ENCODE peak calls at places on chromosomes 6 and 20, in five cellular contexts. E is A549, U is pancreas, S is brain microvascular endothelial cell, D is HCT116. L is an unnamed sample.

GRCh38 chr6:113050010-113050893 is 703.1 kb downstream of the RFPL4B start:
- DNase-seq in S (peak; percentile 51), E (no peak), D (no peak), U (no peak), L (no peak)

GRCh38 chr6:8492536-8493125 is 57.3 kb upstream of the SLC35B3 start:
- DNase-seq in E (no peak), U (no peak), S (no peak), D (no peak), L (no peak)

GRCh38 chr6:128713461-128713860 is 169.5 kb upstream of the LAMA2 start:
- DNase-seq in D (no peak), E (no peak), U (no peak), S (no peak), L (no peak)

GRCh38 chr6:32972353-32973143 is 4.2 kb downstream of the BRD2 start:
- DNase-seq in D (no peak), E (no peak), U (no peak), S (no peak), L (peak; percentile 88)

GRCh38 chr20:31666258-31667042 is 28.7 kb downstream of the COX4I2 start:
- DNase-seq in U (peak; percentile 59), D (no peak), E (no peak), S (no peak), L (no peak)

GRCh38 chr6:126720326-126720725 is 380.4 kb downstream of the CENPW start:
- DNase-seq in D (no peak), U (no peak), E (no peak), S (no peak), L (no peak)

GRCh38 chr6:134822920-134823430 is 126.9 kb downstream of the ALDH8A1 start:
- DNase-seq in E (peak; percentile 82), S (peak; percentile 85), D (peak; percentile 86), U (peak; percentile 44), L (peak; percentile 74)

GRCh38 chr6:125507987-125508655 is 206.4 kb upstream of the HDDC2 start:
- DNase-seq in D (no peak), E (no peak), U (no peak), S (peak; percentile 66), L (no peak)

GRCh38 chr6:90336591-90336990 is 39.9 kb upstream of the BACH2 start:
- DNase-seq in U (no peak), E (no peak), D (no peak), S (no peak), L (no peak)

GRCh38 chr20:24450646-24451376 is 18.6 kb upstream of the SYNDIG1 start:
- DNase-seq in U (no peak), S (no peak), E (no peak), D (no peak), L (no peak)

GRCh38 chr20:56245761-56246160 is 2.8 kb upstream of the MC3R start:
- DNase-seq in D (no peak), U (no peak), E (no peak), S (no peak), L (no peak)

GRCh38 chr6:142942238-142942637 is 2.7 kb downstream of the HIVEP2 start:
- DNase-seq in D (no peak), E (no peak), S (no peak), U (no peak), L (no peak)

GRCh38 chr6:41022294-41022693 is 16.7 kb downstream of the UNC5CL start:
- DNase-seq in U (no peak), D (no peak), E (no peak), S (peak; percentile 5), L (no peak)

GRCh38 chr6:49646130-49646824 is 9.6 kb upstream of the RHAG start:
- DNase-seq in S (no peak), D (no peak), E (no peak), U (no peak), L (no peak)

GRCh38 chr20:60869626-60870025 is 382.4 kb upstream of the CDH4 start:
- DNase-seq in U (no peak), D (no peak), S (no peak), E (no peak), L (no peak)

GRCh38 chr6:17938885-17939284 is 48.5 kb downstream of the KIF13A start:
- DNase-seq in D (no peak), E (no peak), U (no peak), S (no peak), L (no peak)

GRCh38 chr20:2245637-2246036 is 50.2 kb upstream of the TGM3 start:
- DNase-seq in U (no peak), D (no peak), E (no peak), S (no peak), L (no peak)

GRCh38 chr20:57498425-57499400 is 26.2 kb downstream of the CTCFL start:
- DNase-seq in D (peak; percentile 19), U (no peak), S (peak; percentile 29), E (peak; percentile 40), L (no peak)

GRCh38 chr6:155635416-155635815 is 179.8 kb upstream of the NOX3 start:
- DNase-seq in S (no peak), E (no peak), U (no peak), D (no peak), L (no peak)

GRCh38 chr20:51639206-51639832 is 96.8 kb upstream of the NFATC2 start:
- DNase-seq in U (peak; percentile 30), S (peak; percentile 76), E (peak; percentile 79), D (peak; percentile 52), L (no peak)

GRCh38 chr6:45609141-45609638 is 231.5 kb upstream of the SUPT3H start:
- DNase-seq in D (no peak), U (no peak), E (no peak), S (peak; percentile 92), L (no peak)

GRCh38 chr6:150057501-150057951 is 11.4 kb downstream of the ULBP3 start:
- DNase-seq in E (no peak), S (no peak), D (no peak), U (no peak), L (no peak)

GRCh38 chr20:46364670-46365482 is 41.5 kb downstream of the ELMO2 start:
- DNase-seq in S (no peak), D (no peak), U (no peak), E (no peak), L (no peak)

GRCh38 chr20:47576516-47577033 is 74.9 kb downstream of the NCOA3 start:
- DNase-seq in E (peak; percentile 92), D (peak; percentile 85), U (peak; percentile 58), S (peak; percentile 92), L (peak; percentile 78)

GRCh38 chr6:129498556-129498940 is 211.4 kb downstream of the ARHGAP18 start:
- DNase-seq in D (no peak), U (no peak), S (no peak), E (no peak), L (no peak)

GRCh38 chr6:105983763-105984162 is 102.4 kb upstream of the PRDM1 start:
- DNase-seq in U (no peak), S (no peak), D (no peak), E (no peak), L (no peak)

GRCh38 chr20:48722002-48722731 is 105.6 kb downstream of the PREX1 start:
- DNase-seq in U (peak; percentile 37), S (peak; percentile 88), D (no peak), E (no peak), L (no peak)

GRCh38 chr6:125255201-125255600 is 46.6 kb downstream of the HDDC2 start:
- DNase-seq in U (no peak), D (no peak), E (no peak), S (no peak), L (no peak)

GRCh38 chr6:107660839-107661238 is 163.3 kb downstream of the SCML4 start:
- DNase-seq in S (no peak), D (peak; percentile 29), E (no peak), U (no peak), L (no peak)

GRCh38 chr6:148750826-148751225 is 4.0 kb downstream of the UST start:
- DNase-seq in S (no peak), D (no peak), U (no peak), E (no peak), L (no peak)

GRCh38 chr20:38764563-38765355 is 16.5 kb downstream of the ACTR5 start:
- DNase-seq in U (peak; percentile 26), D (peak; percentile 87), S (peak; percentile 85), E (peak; percentile 86), L (no peak)

GRCh38 chr6:145028144-145028818 is 707.0 kb downstream of the EPM2A start:
- DNase-seq in S (peak; percentile 48), U (no peak), E (peak; percentile 57), D (peak; percentile 71), L (no peak)

GRCh38 chr6:26388441-26388840 is 5.5 kb downstream of the BTN2A2 start:
- DNase-seq in E (no peak), U (no peak), D (no peak), S (peak; percentile 22), L (no peak)

GRCh38 chr6:136969433-136969832 is 47.3 kb downstream of the SLC35D3 start:
- DNase-seq in S (no peak), D (no peak), E (no peak), U (no peak), L (no peak)

GRCh38 chr6:144264270-144265060 is 20.7 kb upstream of the UTRN start:
- DNase-seq in S (peak; percentile 94), U (peak; percentile 28), D (peak; percentile 71), E (peak; percentile 90), L (no peak)

GRCh38 chr20:40268321-40269075 is 420.5 kb downstream of the MAFB start:
- DNase-seq in S (no peak), D (no peak), E (no peak), U (no peak), L (no peak)
- TF ChIP-seq CTCF in S (no peak), D (no peak), E (no peak), U (no peak), L (no peak)

DNA sequence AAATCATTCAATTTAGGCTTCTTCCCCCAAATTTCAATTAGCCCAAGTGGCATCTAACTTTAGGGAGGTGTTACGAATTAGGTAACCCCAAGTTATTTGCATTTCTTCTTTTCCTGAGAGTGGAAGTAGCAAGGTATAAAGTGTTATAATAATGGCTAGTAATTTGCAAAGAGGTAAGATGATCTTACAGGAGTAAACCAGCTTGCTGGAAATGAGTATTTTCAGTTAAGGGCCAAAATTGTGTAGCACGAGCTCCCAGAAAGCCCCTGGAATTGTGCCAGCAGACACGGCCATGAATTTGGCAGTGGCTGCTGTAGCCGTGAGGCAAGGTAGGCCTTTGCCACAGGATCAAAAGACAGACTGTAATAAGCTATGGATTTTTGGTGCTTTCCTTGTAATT is 38.0 kb downstream of the CITED2 start:
- DNase-seq in U (peak; percentile 47), S (no peak), E (no peak), D (no peak), L (no peak)
- H3K27ac ChIP-seq in U (no peak overlapping the region), S (no peak overlapping the region), E (no peak overlapping the region), D (no peak overlapping the region), L (no peak overlapping the region)

GRCh38 chr6:158706369-158706982 is 56.6 kb downstream of the SYTL3 start:
- DNase-seq in E (peak; percentile 67), D (peak; percentile 80), U (no peak), S (peak; percentile 38), L (no peak)
- TF ChIP-seq CTCF in E (peak; percentile 41), D (no peak), U (no peak), S (peak; percentile 90), L (peak; percentile 30)

GRCh38 chr6:14110001-14110818 is 7.4 kb upstream of the CD83 start:
- DNase-seq in D (no peak), S (no peak), U (no peak), E (no peak), L (no peak)

GRCh38 chr6:14107000-14107399 is 10.6 kb upstream of the CD83 start:
- DNase-seq in D (no peak), U (no peak), S (no peak), E (no peak), L (no peak)

GRCh38 chr6:14105547-14105946 is 12.0 kb upstream of the CD83 start:
- DNase-seq in E (no peak), S (no peak), U (no peak), D (no peak), L (no peak)

GRCh38 chr6:14108571-14109410 is 8.8 kb upstream of the CD83 start:
- DNase-seq in E (no peak), S (no peak), D (no peak), U (peak; percentile 39), L (no peak)

GRCh38 chr6:14109411-14109826 is 8.2 kb upstream of the CD83 start:
- DNase-seq in E (no peak), S (no peak), D (no peak), U (no peak), L (no peak)
- H3K27ac ChIP-seq in E (no peak overlapping the region), S (no peak overlapping the region), D (no peak overlapping the region), U (no peak overlapping the region), L (no peak overlapping the region)

L was measured in kidney.